ENCODE peak calls at places on chromosomes 4 and X, in seven cellular contexts. One of them, this sample, is unnamed.

GRCh38 chrX:12138366-12139313 is at the start of gene FRMPD4:
- DNase-seq in neuronal stem cell: peak; percentile 31
- DNase-seq in mesendoderm: peak; percentile 58
- DNase-seq in mesenchymal stem cell: no peak
- DNase-seq in IMR-90: peak; percentile 24
- DNase-seq in H1: no peak
- DNase-seq in trophoblast cell: peak; percentile 2
- DNase-seq in this sample: peak; percentile 67

GRCh38 chr4:48914311-48914710 is 7.7 kb upstream of the OCIAD2 start:
- DNase-seq in trophoblast cell: no peak
- DNase-seq in H1: no peak
- DNase-seq in IMR-90: no peak
- DNase-seq in mesendoderm: peak; percentile 62
- DNase-seq in neuronal stem cell: no peak
- DNase-seq in mesenchymal stem cell: no peak
- DNase-seq in this sample: no peak

GRCh38 chrX:9471571-9471985 is 6.7 kb downstream of the TBL1X start:
- DNase-seq in H1: no peak
- DNase-seq in trophoblast cell: peak; percentile 32
- DNase-seq in mesenchymal stem cell: peak; percentile 40
- DNase-seq in mesendoderm: no peak
- DNase-seq in IMR-90: peak; percentile 63
- DNase-seq in neuronal stem cell: no peak
- DNase-seq in this sample: no peak

GRCh38 chr4:154312246-154312645 is 179.4 kb downstream of the DCHS2 start:
- DNase-seq in H1: no peak
- DNase-seq in IMR-90: no peak
- DNase-seq in mesendoderm: no peak
- DNase-seq in mesenchymal stem cell: no peak
- DNase-seq in neuronal stem cell: no peak
- DNase-seq in trophoblast cell: no peak
- DNase-seq in this sample: no peak

GRCh38 chr4:76420901-76421581 is at the start of gene CCDC158:
- DNase-seq in IMR-90: no peak
- DNase-seq in mesendoderm: no peak
- DNase-seq in H1: no peak
- DNase-seq in neuronal stem cell: no peak
- DNase-seq in mesenchymal stem cell: no peak
- DNase-seq in trophoblast cell: no peak
- DNase-seq in this sample: no peak

GRCh38 chr4:98662619-98663225 is 4.3 kb upstream of the TSPAN5 start:
- DNase-seq in trophoblast cell: no peak
- DNase-seq in neuronal stem cell: no peak
- DNase-seq in mesenchymal stem cell: no peak
- DNase-seq in mesendoderm: peak; percentile 38
- DNase-seq in IMR-90: peak; percentile 9
- DNase-seq in H1: no peak
- DNase-seq in this sample: peak; percentile 80

GRCh38 chr4:1331591-1332353 is 15.2 kb upstream of the UVSSA start:
- DNase-seq in mesenchymal stem cell: no peak
- DNase-seq in neuronal stem cell: no peak
- DNase-seq in mesendoderm: no peak
- DNase-seq in trophoblast cell: no peak
- DNase-seq in H1: no peak
- DNase-seq in IMR-90: no peak
- DNase-seq in this sample: no peak

GRCh38 chr4:156390599-156391296 is 437.1 kb upstream of the CTSO start:
- DNase-seq in trophoblast cell: no peak
- DNase-seq in H1: no peak
- DNase-seq in mesenchymal stem cell: no peak
- DNase-seq in IMR-90: no peak
- DNase-seq in neuronal stem cell: no peak
- DNase-seq in mesendoderm: no peak
- DNase-seq in this sample: no peak

GRCh38 chr4:3386486-3386885 is 55.3 kb upstream of the HGFAC start:
- DNase-seq in trophoblast cell: no peak
- DNase-seq in H1: no peak
- DNase-seq in mesenchymal stem cell: no peak
- DNase-seq in neuronal stem cell: no peak
- DNase-seq in IMR-90: no peak
- DNase-seq in mesendoderm: no peak
- DNase-seq in this sample: no peak

GRCh38 chr4:88985088-88985779 is 71.8 kb downstream of the FAM13A start:
- DNase-seq in mesendoderm: no peak
- DNase-seq in H1: no peak
- DNase-seq in mesenchymal stem cell: peak; percentile 42
- DNase-seq in neuronal stem cell: no peak
- DNase-seq in IMR-90: peak; percentile 89
- DNase-seq in trophoblast cell: no peak
- DNase-seq in this sample: no peak

GRCh38 chr4:185396724-185397402 is at the start of gene ANKRD37:
- DNase-seq in mesenchymal stem cell: peak; percentile 45
- DNase-seq in H1: no peak
- DNase-seq in trophoblast cell: peak; percentile 96
- DNase-seq in neuronal stem cell: no peak
- DNase-seq in mesendoderm: peak; percentile 76
- DNase-seq in IMR-90: peak; percentile 19
- DNase-seq in this sample: peak; percentile 69

GRCh38 chr4:127580891-127581290 is 51.9 kb upstream of the INTU start:
- DNase-seq in mesenchymal stem cell: no peak
- DNase-seq in mesendoderm: no peak
- DNase-seq in IMR-90: no peak
- DNase-seq in neuronal stem cell: no peak
- DNase-seq in trophoblast cell: no peak
- DNase-seq in H1: no peak
- DNase-seq in this sample: no peak

GRCh38 chr4:4991541-4992099 is 27.6 kb downstream of the CYTL1 start:
- DNase-seq in mesendoderm: no peak
- DNase-seq in H1: no peak
- DNase-seq in trophoblast cell: no peak
- DNase-seq in mesenchymal stem cell: no peak
- DNase-seq in neuronal stem cell: no peak
- DNase-seq in IMR-90: no peak
- DNase-seq in this sample: no peak

GRCh38 chr4:4994312-4995097 is 24.8 kb downstream of the CYTL1 start:
- DNase-seq in trophoblast cell: no peak
- DNase-seq in mesenchymal stem cell: no peak
- DNase-seq in IMR-90: no peak
- DNase-seq in neuronal stem cell: no peak
- DNase-seq in H1: no peak
- DNase-seq in mesendoderm: no peak
- DNase-seq in this sample: no peak

GRCh38 chr4:4995103-4995761 is 24.0 kb downstream of the CYTL1 start:
- DNase-seq in IMR-90: peak; percentile 58
- DNase-seq in mesendoderm: peak; percentile 90
- DNase-seq in neuronal stem cell: peak; percentile 76
- DNase-seq in H1: peak; percentile 59
- DNase-seq in mesenchymal stem cell: peak; percentile 67
- DNase-seq in trophoblast cell: peak; percentile 87
- DNase-seq in this sample: peak; percentile 90

GRCh38 chr4:4992833-4993232 is 26.4 kb downstream of the CYTL1 start:
- DNase-seq in trophoblast cell: no peak
- DNase-seq in IMR-90: no peak
- DNase-seq in mesenchymal stem cell: no peak
- DNase-seq in H1: no peak
- DNase-seq in neuronal stem cell: no peak
- DNase-seq in mesendoderm: no peak
- DNase-seq in this sample: no peak

DNA sequence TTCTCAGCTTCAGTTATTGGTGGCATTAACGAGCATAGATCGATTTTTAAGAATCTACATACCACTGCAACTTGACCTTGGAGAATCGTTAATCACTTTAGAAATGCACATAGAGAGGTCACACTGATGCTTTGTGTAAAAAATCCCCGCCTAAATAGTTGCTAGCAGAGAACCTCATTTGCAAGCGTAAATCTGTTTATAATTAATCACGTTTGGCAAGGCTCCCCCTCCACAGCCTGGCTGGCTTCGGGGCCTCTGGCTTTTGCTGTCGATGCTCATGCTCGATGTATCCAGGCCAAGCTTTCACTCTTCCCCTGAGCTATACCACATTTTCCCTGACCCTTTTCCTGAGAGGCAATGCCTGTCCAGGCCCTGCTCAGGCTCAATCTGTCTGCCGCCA is 23.4 kb downstream of the CYTL1 start:
- DNase-seq in mesendoderm: no peak
- DNase-seq in mesenchymal stem cell: no peak
- DNase-seq in H1: no peak
- DNase-seq in trophoblast cell: no peak
- DNase-seq in neuronal stem cell: no peak
- DNase-seq in IMR-90: no peak
- DNase-seq in this sample: no peak
- H3K4me2 ChIP-seq in mesendoderm: no peak overlapping the region
- H3K4me2 ChIP-seq in mesenchymal stem cell: no peak overlapping the region
- H3K4me2 ChIP-seq in H1: no peak overlapping the region
- H3K4me2 ChIP-seq in trophoblast cell: no peak overlapping the region
- H3K4me2 ChIP-seq in neuronal stem cell: no peak overlapping the region
- H3K4me2 ChIP-seq in IMR-90: no peak overlapping the region
- H3K4me2 ChIP-seq in this sample: no peak overlapping the region

GRCh38 chrX:48278958-48279357 is 23.8 kb downstream of the SSX1 start:
- DNase-seq in neuronal stem cell: no peak
- DNase-seq in IMR-90: no peak
- DNase-seq in H1: no peak
- DNase-seq in mesendoderm: peak; percentile 13
- DNase-seq in trophoblast cell: peak; percentile 6
- DNase-seq in mesenchymal stem cell: no peak
- DNase-seq in this sample: peak; percentile 22
- H2BK5ac ChIP-seq in neuronal stem cell: no peak overlapping the region
- H2BK5ac ChIP-seq in IMR-90: no peak overlapping the region
- H2BK5ac ChIP-seq in H1: no peak overlapping the region
- H2BK5ac ChIP-seq in mesendoderm: no peak overlapping the region
- H2BK5ac ChIP-seq in trophoblast cell: no peak overlapping the region
- H2BK5ac ChIP-seq in mesenchymal stem cell: no peak overlapping the region
- H2BK5ac ChIP-seq in this sample: no peak overlapping the region

DNA sequence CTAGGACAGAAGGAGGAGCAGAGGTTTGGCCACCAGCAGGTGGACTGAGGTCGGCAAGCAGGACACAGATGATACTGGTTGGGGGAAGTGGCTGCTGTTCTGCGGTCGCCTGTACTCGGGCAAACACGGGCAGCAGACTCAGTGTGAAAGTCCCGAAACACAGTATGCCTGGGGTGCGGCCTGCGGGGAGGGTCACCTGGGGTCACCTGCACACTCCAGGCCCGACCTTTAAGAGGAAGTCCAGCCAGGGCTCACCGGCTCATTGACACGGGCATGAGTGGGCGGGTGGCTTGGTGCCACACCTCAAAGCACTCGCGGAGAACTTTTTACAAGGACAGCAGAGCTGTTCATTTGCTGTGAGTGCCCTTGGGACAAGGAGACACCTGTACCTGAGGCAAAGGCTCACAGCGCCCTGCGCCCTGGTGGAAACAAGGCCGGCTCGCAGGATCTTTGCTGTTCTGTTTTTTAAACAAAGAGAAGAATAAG is 71.5 kb upstream of the MXD4 start:
- DNase-seq in mesendoderm: no peak
- DNase-seq in trophoblast cell: no peak
- DNase-seq in IMR-90: no peak
- DNase-seq in H1: no peak
- DNase-seq in mesenchymal stem cell: no peak
- DNase-seq in neuronal stem cell: no peak
- DNase-seq in this sample: no peak
- H3K4me2 ChIP-seq in mesendoderm: no peak overlapping the region
- H3K4me2 ChIP-seq in trophoblast cell: no peak overlapping the region
- H3K4me2 ChIP-seq in IMR-90: no peak overlapping the region
- H3K4me2 ChIP-seq in H1: no peak overlapping the region
- H3K4me2 ChIP-seq in mesenchymal stem cell: no peak overlapping the region
- H3K4me2 ChIP-seq in neuronal stem cell: no peak overlapping the region
- H3K4me2 ChIP-seq in this sample: no peak overlapping the region

DNA sequence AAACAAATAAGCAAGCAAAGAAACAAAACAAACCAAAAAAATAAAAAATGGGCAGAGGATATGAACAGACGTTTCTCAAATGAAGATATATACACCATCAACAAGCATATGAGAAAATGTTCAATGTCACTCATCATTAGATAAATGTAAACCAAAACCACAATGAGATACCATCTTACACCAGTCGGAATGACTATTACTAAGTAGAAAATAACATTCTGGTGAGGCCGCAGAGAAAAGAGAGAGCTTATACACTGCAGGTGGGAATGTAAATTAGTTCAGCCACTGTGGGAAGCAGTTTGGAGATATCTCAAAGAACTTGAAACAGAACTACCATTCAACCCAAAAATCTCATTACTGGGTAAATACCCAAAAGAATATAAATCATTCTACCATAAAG is 321.0 kb upstream of the SLIT2 start:
- DNase-seq in mesenchymal stem cell: no peak
- DNase-seq in IMR-90: no peak
- DNase-seq in neuronal stem cell: no peak
- DNase-seq in mesendoderm: no peak
- DNase-seq in trophoblast cell: no peak
- DNase-seq in H1: no peak
- DNase-seq in this sample: no peak
- H2BK5ac ChIP-seq in mesenchymal stem cell: no peak overlapping the region
- H2BK5ac ChIP-seq in IMR-90: no peak overlapping the region
- H2BK5ac ChIP-seq in neuronal stem cell: no peak overlapping the region
- H2BK5ac ChIP-seq in mesendoderm: no peak overlapping the region
- H2BK5ac ChIP-seq in trophoblast cell: no peak overlapping the region
- H2BK5ac ChIP-seq in H1: no peak overlapping the region
- H2BK5ac ChIP-seq in this sample: no peak overlapping the region

GRCh38 chr4:12734586-12734985 is 749.6 kb downstream of the RAB28 start:
- DNase-seq in mesenchymal stem cell: no peak
- DNase-seq in H1: no peak
- DNase-seq in IMR-90: no peak
- DNase-seq in neuronal stem cell: no peak
- DNase-seq in trophoblast cell: no peak
- DNase-seq in mesendoderm: no peak
- DNase-seq in this sample: no peak
- H3K4me2 ChIP-seq in mesenchymal stem cell: no peak overlapping the region
- H3K4me2 ChIP-seq in H1: no peak overlapping the region
- H3K4me2 ChIP-seq in IMR-90: no peak overlapping the region
- H3K4me2 ChIP-seq in neuronal stem cell: no peak overlapping the region
- H3K4me2 ChIP-seq in trophoblast cell: no peak overlapping the region
- H3K4me2 ChIP-seq in mesendoderm: no peak overlapping the region
- H3K4me2 ChIP-seq in this sample: no peak overlapping the region

GRCh38 chr4:176610594-176610993 is 182.1 kb downstream of the VEGFC start:
- DNase-seq in trophoblast cell: no peak
- DNase-seq in IMR-90: no peak
- DNase-seq in H1: no peak
- DNase-seq in mesenchymal stem cell: no peak
- DNase-seq in neuronal stem cell: no peak
- DNase-seq in mesendoderm: no peak
- DNase-seq in this sample: no peak
- H2BK5ac ChIP-seq in trophoblast cell: no peak overlapping the region
- H2BK5ac ChIP-seq in IMR-90: no peak overlapping the region
- H2BK5ac ChIP-seq in H1: no peak overlapping the region
- H2BK5ac ChIP-seq in mesenchymal stem cell: no peak overlapping the region
- H2BK5ac ChIP-seq in neuronal stem cell: no peak overlapping the region
- H2BK5ac ChIP-seq in mesendoderm: no peak overlapping the region
- H2BK5ac ChIP-seq in this sample: no peak overlapping the region